ENCODE peak calls at places on chromosomes 1 and 21, in four cellular contexts. One of them, this sample, is unnamed.

GRCh38 chr1:212108187-212108586 is 72.6 kb downstream of the DTL start:
- DNase-seq in endothelial cell of umbilical vein: no peak
- DNase-seq in activated naive CD4-positive, alpha-beta T cell treated with anti-CD3 and anti-CD28 coated beads, Interleukin-2, amount 10 ng/mL, durations not matched to agents 7 days and 5 days: no peak
- DNase-seq in PC-3: no peak
- DNase-seq in this sample: no peak

GRCh38 chr1:246455487-246455886 is 51.6 kb downstream of the SMYD3 start:
- DNase-seq in endothelial cell of umbilical vein: no peak
- DNase-seq in activated naive CD4-positive, alpha-beta T cell treated with anti-CD3 and anti-CD28 coated beads, Interleukin-2, amount 10 ng/mL, durations not matched to agents 7 days and 5 days: no peak
- DNase-seq in PC-3: no peak
- DNase-seq in this sample: no peak

GRCh38 chr1:32651461-32652073 is 559 bp downstream of the RBBP4 start:
- DNase-seq in PC-3: peak
- DNase-seq in endothelial cell of umbilical vein: no peak
- DNase-seq in activated naive CD4-positive, alpha-beta T cell treated with anti-CD3 and anti-CD28 coated beads, Interleukin-2, amount 10 ng/mL, durations not matched to agents 7 days and 5 days: no peak
- DNase-seq in this sample: no peak

GRCh38 chr1:43687301-43688108 is 19.8 kb upstream of the ST3GAL3 start:
- DNase-seq in endothelial cell of umbilical vein: no peak
- DNase-seq in PC-3: no peak
- DNase-seq in activated naive CD4-positive, alpha-beta T cell treated with anti-CD3 and anti-CD28 coated beads, Interleukin-2, amount 10 ng/mL, durations not matched to agents 7 days and 5 days: no peak
- DNase-seq in this sample: no peak

GRCh38 chr1:178282949-178283367 is 189.1 kb downstream of the RASAL2 start:
- DNase-seq in endothelial cell of umbilical vein: peak
- DNase-seq in activated naive CD4-positive, alpha-beta T cell treated with anti-CD3 and anti-CD28 coated beads, Interleukin-2, amount 10 ng/mL, durations not matched to agents 7 days and 5 days: no peak
- DNase-seq in PC-3: peak
- DNase-seq in this sample: peak

GRCh38 chr1:201495447-201496295 is 11.3 kb downstream of the CSRP1 start:
- DNase-seq in endothelial cell of umbilical vein: peak
- DNase-seq in activated naive CD4-positive, alpha-beta T cell treated with anti-CD3 and anti-CD28 coated beads, Interleukin-2, amount 10 ng/mL, durations not matched to agents 7 days and 5 days: no peak
- DNase-seq in PC-3: no peak
- DNase-seq in this sample: peak

GRCh38 chr1:245330951-245331350 is 176.2 kb downstream of the KIF26B start:
- DNase-seq in PC-3: no peak
- DNase-seq in endothelial cell of umbilical vein: no peak
- DNase-seq in activated naive CD4-positive, alpha-beta T cell treated with anti-CD3 and anti-CD28 coated beads, Interleukin-2, amount 10 ng/mL, durations not matched to agents 7 days and 5 days: no peak
- DNase-seq in this sample: no peak

GRCh38 chr1:65615859-65616258 is 176.8 kb upstream of the PDE4B start:
- DNase-seq in endothelial cell of umbilical vein: peak
- DNase-seq in PC-3: no peak
- DNase-seq in activated naive CD4-positive, alpha-beta T cell treated with anti-CD3 and anti-CD28 coated beads, Interleukin-2, amount 10 ng/mL, durations not matched to agents 7 days and 5 days: no peak
- DNase-seq in this sample: no peak

GRCh38 chr1:39272027-39272790 is 67.7 kb downstream of the MACF1 start:
- DNase-seq in endothelial cell of umbilical vein: peak
- DNase-seq in PC-3: no peak
- DNase-seq in activated naive CD4-positive, alpha-beta T cell treated with anti-CD3 and anti-CD28 coated beads, Interleukin-2, amount 10 ng/mL, durations not matched to agents 7 days and 5 days: no peak
- DNase-seq in this sample: no peak

GRCh38 chr1:211752317-211752716 is 76.9 kb upstream of the NEK2 start:
- DNase-seq in endothelial cell of umbilical vein: no peak
- DNase-seq in activated naive CD4-positive, alpha-beta T cell treated with anti-CD3 and anti-CD28 coated beads, Interleukin-2, amount 10 ng/mL, durations not matched to agents 7 days and 5 days: no peak
- DNase-seq in PC-3: no peak
- DNase-seq in this sample: no peak

GRCh38 chr1:167208624-167208976 is 12.1 kb upstream of the POU2F1 start:
- DNase-seq in PC-3: no peak
- DNase-seq in endothelial cell of umbilical vein: no peak
- DNase-seq in activated naive CD4-positive, alpha-beta T cell treated with anti-CD3 and anti-CD28 coated beads, Interleukin-2, amount 10 ng/mL, durations not matched to agents 7 days and 5 days: no peak
- DNase-seq in this sample: no peak

GRCh38 chr1:75732703-75733102 is 8.2 kb downstream of the ACADM start:
- DNase-seq in activated naive CD4-positive, alpha-beta T cell treated with anti-CD3 and anti-CD28 coated beads, Interleukin-2, amount 10 ng/mL, durations not matched to agents 7 days and 5 days: no peak
- DNase-seq in PC-3: no peak
- DNase-seq in endothelial cell of umbilical vein: no peak
- DNase-seq in this sample: peak

GRCh38 chr1:94084085-94084484 is 36.9 kb downstream of the ABCA4 start:
- DNase-seq in activated naive CD4-positive, alpha-beta T cell treated with anti-CD3 and anti-CD28 coated beads, Interleukin-2, amount 10 ng/mL, durations not matched to agents 7 days and 5 days: no peak
- DNase-seq in PC-3: no peak
- DNase-seq in endothelial cell of umbilical vein: no peak
- DNase-seq in this sample: no peak

GRCh38 chr1:230823421-230823820 is 44.9 kb downstream of the C1orf198 start:
- DNase-seq in activated naive CD4-positive, alpha-beta T cell treated with anti-CD3 and anti-CD28 coated beads, Interleukin-2, amount 10 ng/mL, durations not matched to agents 7 days and 5 days: no peak
- DNase-seq in PC-3: no peak
- DNase-seq in endothelial cell of umbilical vein: peak
- DNase-seq in this sample: peak

GRCh38 chr1:235454021-235454420 is 50.2 kb downstream of the B3GALNT2 start:
- DNase-seq in PC-3: no peak
- DNase-seq in activated naive CD4-positive, alpha-beta T cell treated with anti-CD3 and anti-CD28 coated beads, Interleukin-2, amount 10 ng/mL, durations not matched to agents 7 days and 5 days: no peak
- DNase-seq in endothelial cell of umbilical vein: no peak
- DNase-seq in this sample: no peak

GRCh38 chr1:217948741-217949140 is 317.6 kb downstream of the SPATA17 start:
- DNase-seq in endothelial cell of umbilical vein: no peak
- DNase-seq in activated naive CD4-positive, alpha-beta T cell treated with anti-CD3 and anti-CD28 coated beads, Interleukin-2, amount 10 ng/mL, durations not matched to agents 7 days and 5 days: no peak
- DNase-seq in PC-3: peak
- DNase-seq in this sample: no peak

GRCh38 chr1:75614455-75615379 is 3.8 kb upstream of the SLC44A5 start:
- DNase-seq in PC-3: peak
- DNase-seq in activated naive CD4-positive, alpha-beta T cell treated with anti-CD3 and anti-CD28 coated beads, Interleukin-2, amount 10 ng/mL, durations not matched to agents 7 days and 5 days: peak
- DNase-seq in endothelial cell of umbilical vein: peak
- DNase-seq in this sample: peak

GRCh38 chr1:174990382-174990999 is 9.3 kb upstream of the CACYBP start:
- DNase-seq in endothelial cell of umbilical vein: peak
- DNase-seq in activated naive CD4-positive, alpha-beta T cell treated with anti-CD3 and anti-CD28 coated beads, Interleukin-2, amount 10 ng/mL, durations not matched to agents 7 days and 5 days: no peak
- DNase-seq in PC-3: peak
- DNase-seq in this sample: peak

GRCh38 chr1:31382379-31382989 is 9.6 kb upstream of the FABP3 start:
- DNase-seq in endothelial cell of umbilical vein: no peak
- DNase-seq in activated naive CD4-positive, alpha-beta T cell treated with anti-CD3 and anti-CD28 coated beads, Interleukin-2, amount 10 ng/mL, durations not matched to agents 7 days and 5 days: no peak
- DNase-seq in PC-3: no peak
- DNase-seq in this sample: no peak

GRCh38 chr21:23401278-23401677 is 2206.0 kb downstream of the MRPL39 start:
- DNase-seq in activated naive CD4-positive, alpha-beta T cell treated with anti-CD3 and anti-CD28 coated beads, Interleukin-2, amount 10 ng/mL, durations not matched to agents 7 days and 5 days: no peak
- DNase-seq in PC-3: peak
- DNase-seq in endothelial cell of umbilical vein: peak
- DNase-seq in this sample: no peak

GRCh38 chr1:191134796-191135195 is 657.1 kb upstream of the BRINP3 start:
- DNase-seq in activated naive CD4-positive, alpha-beta T cell treated with anti-CD3 and anti-CD28 coated beads, Interleukin-2, amount 10 ng/mL, durations not matched to agents 7 days and 5 days: no peak
- DNase-seq in PC-3: no peak
- DNase-seq in endothelial cell of umbilical vein: peak
- DNase-seq in this sample: no peak

GRCh38 chr1:51516639-51517158 is 2.4 kb downstream of the EPS15 start:
- DNase-seq in endothelial cell of umbilical vein: peak
- DNase-seq in PC-3: no peak
- DNase-seq in activated naive CD4-positive, alpha-beta T cell treated with anti-CD3 and anti-CD28 coated beads, Interleukin-2, amount 10 ng/mL, durations not matched to agents 7 days and 5 days: no peak
- DNase-seq in this sample: peak

GRCh38 chr1:162389021-162389818 is 7.7 kb downstream of the C1orf226 start:
- DNase-seq in PC-3: peak
- DNase-seq in activated naive CD4-positive, alpha-beta T cell treated with anti-CD3 and anti-CD28 coated beads, Interleukin-2, amount 10 ng/mL, durations not matched to agents 7 days and 5 days: no peak
- DNase-seq in endothelial cell of umbilical vein: no peak
- DNase-seq in this sample: no peak

GRCh38 chr1:32716312-32717126 is 13.9 kb upstream of the SYNC start:
- DNase-seq in PC-3: peak
- DNase-seq in activated naive CD4-positive, alpha-beta T cell treated with anti-CD3 and anti-CD28 coated beads, Interleukin-2, amount 10 ng/mL, durations not matched to agents 7 days and 5 days: peak
- DNase-seq in endothelial cell of umbilical vein: no peak
- DNase-seq in this sample: no peak

GRCh38 chr1:111227875-111228747 is 598 bp downstream of the CHI3L2 start:
- DNase-seq in activated naive CD4-positive, alpha-beta T cell treated with anti-CD3 and anti-CD28 coated beads, Interleukin-2, amount 10 ng/mL, durations not matched to agents 7 days and 5 days: no peak
- DNase-seq in endothelial cell of umbilical vein: peak
- DNase-seq in PC-3: peak
- DNase-seq in this sample: peak

GRCh38 chr1:211324992-211325775 is 1.4 kb upstream of the TRAF5 start:
- DNase-seq in activated naive CD4-positive, alpha-beta T cell treated with anti-CD3 and anti-CD28 coated beads, Interleukin-2, amount 10 ng/mL, durations not matched to agents 7 days and 5 days: peak
- DNase-seq in PC-3: no peak
- DNase-seq in endothelial cell of umbilical vein: no peak
- DNase-seq in this sample: no peak

GRCh38 chr1:231241751-231242150 is 739 bp downstream of the GNPAT start:
- DNase-seq in activated naive CD4-positive, alpha-beta T cell treated with anti-CD3 and anti-CD28 coated beads, Interleukin-2, amount 10 ng/mL, durations not matched to agents 7 days and 5 days: peak
- DNase-seq in endothelial cell of umbilical vein: peak
- DNase-seq in PC-3: peak
- DNase-seq in this sample: peak

GRCh38 chr1:245133995-245134715 is 20.6 kb upstream of the KIF26B start:
- DNase-seq in activated naive CD4-positive, alpha-beta T cell treated with anti-CD3 and anti-CD28 coated beads, Interleukin-2, amount 10 ng/mL, durations not matched to agents 7 days and 5 days: no peak
- DNase-seq in PC-3: no peak
- DNase-seq in endothelial cell of umbilical vein: no peak
- DNase-seq in this sample: no peak

GRCh38 chr1:197598935-197599334 is 176.3 kb downstream of the DENND1B start:
- DNase-seq in endothelial cell of umbilical vein: no peak
- DNase-seq in activated naive CD4-positive, alpha-beta T cell treated with anti-CD3 and anti-CD28 coated beads, Interleukin-2, amount 10 ng/mL, durations not matched to agents 7 days and 5 days: no peak
- DNase-seq in PC-3: no peak
- DNase-seq in this sample: no peak

GRCh38 chr1:51926171-51926812 is 47.8 kb upstream of the NRDC start:
- DNase-seq in activated naive CD4-positive, alpha-beta T cell treated with anti-CD3 and anti-CD28 coated beads, Interleukin-2, amount 10 ng/mL, durations not matched to agents 7 days and 5 days: no peak
- DNase-seq in PC-3: peak
- DNase-seq in endothelial cell of umbilical vein: peak
- DNase-seq in this sample: peak

GRCh38 chr1:231053493-231054162 is 13.6 kb upstream of the FAM89A start:
- DNase-seq in endothelial cell of umbilical vein: peak
- DNase-seq in PC-3: peak
- DNase-seq in activated naive CD4-positive, alpha-beta T cell treated with anti-CD3 and anti-CD28 coated beads, Interleukin-2, amount 10 ng/mL, durations not matched to agents 7 days and 5 days: peak
- DNase-seq in this sample: no peak

GRCh38 chr1:17167041-17167782 is 37.7 kb upstream of the PADI1 start:
- DNase-seq in PC-3: no peak
- DNase-seq in endothelial cell of umbilical vein: no peak
- DNase-seq in activated naive CD4-positive, alpha-beta T cell treated with anti-CD3 and anti-CD28 coated beads, Interleukin-2, amount 10 ng/mL, durations not matched to agents 7 days and 5 days: no peak
- DNase-seq in this sample: no peak

GRCh38 chr1:14543191-14543849 is 55.2 kb upstream of the KAZN start:
- DNase-seq in activated naive CD4-positive, alpha-beta T cell treated with anti-CD3 and anti-CD28 coated beads, Interleukin-2, amount 10 ng/mL, durations not matched to agents 7 days and 5 days: no peak
- DNase-seq in endothelial cell of umbilical vein: no peak
- DNase-seq in PC-3: peak
- DNase-seq in this sample: peak

GRCh38 chr21:42521805-42522204 is 8.2 kb downstream of the SLC37A1 start:
- DNase-seq in PC-3: no peak
- DNase-seq in activated naive CD4-positive, alpha-beta T cell treated with anti-CD3 and anti-CD28 coated beads, Interleukin-2, amount 10 ng/mL, durations not matched to agents 7 days and 5 days: no peak
- DNase-seq in endothelial cell of umbilical vein: no peak
- DNase-seq in this sample: no peak

GRCh38 chr21:41387824-41388223 is 26.0 kb downstream of the MX2 start:
- DNase-seq in endothelial cell of umbilical vein: no peak
- DNase-seq in activated naive CD4-positive, alpha-beta T cell treated with anti-CD3 and anti-CD28 coated beads, Interleukin-2, amount 10 ng/mL, durations not matched to agents 7 days and 5 days: no peak
- DNase-seq in PC-3: no peak
- DNase-seq in this sample: no peak